ENCODE peak calls at places on chromosome 6, in eight cellular contexts. F is A673, J is cardiac muscle cell, Q is fibroblast of lung, E is Peyer's patch, T is psoas muscle, V is PC-3, U is esophagus squamous epithelium. H is an unnamed sample.

GRCh38 chr6:146915671-146916127 is 288.5 kb upstream of the STXBP5 start:
- DNase-seq in J (no peak), F (no peak), T (no peak), U (no peak), V (peak; percentile 60), Q (peak; percentile 64), E (no peak), H (no peak)

GRCh38 chr6:36373368-36374009 is 14.0 kb downstream of the ETV7 start:
- DNase-seq in Q (no peak), E (no peak), F (no peak), V (no peak), J (no peak), U (no peak), T (no peak), H (no peak)

GRCh38 chr6:36928547-36928918 is 26.0 kb upstream of the PI16 start:
- DNase-seq in Q (no peak), U (no peak), F (no peak), V (no peak), J (no peak), E (no peak), T (peak; percentile 48), H (no peak)

GRCh38 chr6:81606965-81607381 is 145.5 kb downstream of the TENT5A start:
- DNase-seq in T (no peak), Q (peak; percentile 84), F (no peak), E (no peak), J (no peak), V (peak; percentile 49), U (no peak), H (no peak)

GRCh38 chr6:4644962-4645361 is 131.2 kb upstream of the CDYL start:
- DNase-seq in Q (no peak), F (no peak), E (no peak), T (no peak), J (no peak), V (no peak), U (no peak), H (no peak)

GRCh38 chr6:110055387-110055735 is 77.2 kb downstream of the GPR6 start:
- DNase-seq in Q (no peak), E (no peak), F (peak; percentile 93), T (no peak), V (no peak), U (no peak), J (no peak), H (no peak)

GRCh38 chr6:145069966-145070365 is 665.4 kb downstream of the EPM2A start:
- DNase-seq in Q (peak; percentile 23), F (no peak), U (no peak), E (no peak), T (no peak), V (peak; percentile 41), J (no peak), H (no peak)

GRCh38 chr6:3696525-3696924 is 55.0 kb downstream of the PXDC1 start:
- DNase-seq in J (no peak), U (no peak), Q (peak; percentile 48), V (no peak), T (no peak), F (no peak), E (no peak), H (no peak)

GRCh38 chr6:143236151-143236788 is 175.6 kb downstream of the AIG1 start:
- DNase-seq in U (no peak), F (no peak), E (no peak), T (peak; percentile 63), J (no peak), V (peak; percentile 44), Q (peak; percentile 21), H (no peak)

GRCh38 chr6:158835616-158836221 is 16.6 kb upstream of the EZR start:
- DNase-seq in V (no peak), Q (no peak), E (no peak), J (no peak), U (no peak), F (no peak), T (peak; percentile 33), H (no peak)

GRCh38 chr6:158031445-158032353 is 50.0 kb downstream of the SYNJ2 start:
- DNase-seq in U (no peak), F (peak; percentile 46), E (peak; percentile 26), V (no peak), J (no peak), Q (peak; percentile 94), T (peak; percentile 70), H (peak; percentile 50)

GRCh38 chr6:33994198-33995045 is 151.5 kb downstream of the GRM4 start:
- DNase-seq in Q (no peak), E (no peak), F (no peak), V (no peak), U (no peak), T (no peak), J (no peak), H (no peak)

GRCh38 chr6:77326029-77326428 is 137.3 kb downstream of the HTR1B start:
- DNase-seq in V (no peak), J (no peak), E (no peak), F (no peak), Q (peak; percentile 2), T (no peak), U (no peak), H (no peak)

GRCh38 chr6:130470777-130471176 is 105.0 kb downstream of the TMEM200A start:
- DNase-seq in V (no peak), F (no peak), U (no peak), Q (no peak), E (no peak), J (no peak), T (no peak), H (no peak)

GRCh38 chr6:14734416-14735340 is 511.2 kb upstream of the JARID2 start:
- DNase-seq in J (no peak), F (no peak), U (no peak), V (peak; percentile 98), T (no peak), E (peak; percentile 31), Q (peak; percentile 97), H (no peak)

GRCh38 chr6:145882121-145882531 is 67.5 kb upstream of the FBXO30 start:
- DNase-seq in F (no peak), V (peak; percentile 36), T (no peak), E (no peak), Q (peak; percentile 70), U (no peak), J (no peak), H (no peak)

GRCh38 chr6:2020909-2021308 is 224.5 kb downstream of the GMDS start:
- DNase-seq in U (no peak), V (peak; percentile 42), F (peak; percentile 65), E (no peak), T (no peak), Q (peak; percentile 69), J (no peak), H (no peak)

GRCh38 chr6:56840467-56841371 is 114.2 kb upstream of the BEND6 start:
- DNase-seq in F (peak; percentile 49), T (no peak), U (no peak), V (peak; percentile 78), E (no peak), Q (peak; percentile 89), J (no peak), H (no peak)

GRCh38 chr6:163836916-163837660 is 422.6 kb downstream of the QKI start:
- DNase-seq in T (no peak), F (peak; percentile 7), Q (no peak), E (no peak), J (no peak), U (no peak), V (no peak), H (no peak)

GRCh38 chr6:18147160-18147559 is 7.7 kb downstream of the TPMT start:
- DNase-seq in E (no peak), V (peak; percentile 94), F (no peak), U (no peak), J (no peak), Q (peak; percentile 75), T (no peak), H (no peak)

GRCh38 chr6:128024976-128025375 is 124.1 kb upstream of the THEMIS start:
- DNase-seq in E (no peak), Q (no peak), V (no peak), U (no peak), F (no peak), J (no peak), T (no peak), H (no peak)

GRCh38 chr6:36229223-36229622 is 32.7 kb downstream of the BRPF3 start:
- DNase-seq in U (no peak), J (no peak), E (no peak), T (no peak), F (no peak), V (no peak), Q (no peak), H (no peak)

GRCh38 chr6:46236752-46237151 is 66.0 kb upstream of the ENPP5 start:
- DNase-seq in T (no peak), E (no peak), J (no peak), Q (no peak), V (no peak), U (no peak), F (no peak), H (no peak)

DNA sequence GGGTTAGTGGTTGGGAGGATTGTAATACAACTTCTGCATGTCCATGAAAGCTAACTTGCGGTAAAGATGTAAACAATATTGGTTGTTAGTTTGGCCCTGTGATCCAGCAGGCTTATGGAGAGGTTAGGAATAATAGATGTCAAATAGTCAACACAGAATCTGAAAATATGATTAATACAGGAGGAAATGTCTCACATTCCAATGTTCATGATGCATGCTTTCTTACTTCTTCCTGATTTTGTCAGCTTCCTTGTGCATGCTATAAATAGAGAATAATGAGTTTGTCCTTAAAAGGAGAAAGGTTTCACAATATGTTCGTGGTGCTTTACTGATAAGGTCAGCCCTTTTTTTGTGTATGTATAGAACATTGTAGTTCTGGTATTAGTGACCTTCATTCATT is 136.7 kb downstream of the MMUT start:
- DNase-seq in F (peak; percentile 30), Q (peak; percentile 78), V (peak; percentile 85), T (no peak), E (no peak), J (no peak), U (no peak), H (no peak)
- H3K27ac ChIP-seq in F (peak overlapping the region; percentile 1), Q (no peak overlapping the region), V (peak overlapping the region; percentile 67), T (peak overlapping the region; percentile 36), E (no peak overlapping the region), J (no peak overlapping the region), U (peak overlapping the region; percentile 5), H (no peak overlapping the region)

DNA sequence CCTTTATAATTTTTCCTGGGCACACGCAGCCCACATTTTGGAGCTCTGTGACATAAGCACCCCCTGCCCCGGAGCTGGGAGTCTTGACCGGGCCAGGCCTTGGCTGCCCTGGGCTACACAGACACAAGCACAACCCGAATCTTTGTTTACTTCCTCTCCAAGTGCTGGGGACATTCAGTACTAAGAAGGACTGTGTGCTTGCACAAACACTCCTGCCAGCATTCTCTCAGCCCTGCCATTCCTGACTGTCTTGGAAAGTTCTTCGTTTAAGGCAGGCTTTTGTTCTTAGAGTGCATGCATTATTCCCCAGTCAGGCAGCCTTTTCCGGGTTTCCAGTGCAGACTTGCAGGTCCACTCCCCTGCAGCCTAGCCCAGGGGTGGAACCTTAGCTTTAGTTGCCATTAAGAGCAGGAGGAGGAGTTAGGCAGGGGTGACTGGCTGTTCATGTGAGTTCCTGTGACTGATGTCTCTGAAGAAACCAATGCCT is 28.6 kb downstream of the FOXO3 start:
- DNase-seq in Q (peak; percentile 70), J (peak; percentile 71), F (peak; percentile 61), E (peak; percentile 66), U (no peak), V (peak; percentile 47), T (peak; percentile 76), H (no peak)
- H3K4me1 ChIP-seq in Q (peaks cover 60% of the 10 kb centered on the region), J (peaks cover 55% of the 10 kb centered on the region), F (peaks cover 17% of the 10 kb centered on the region), E (peaks cover under 1% of the 10 kb centered on the region), U (peaks cover 76% of the 10 kb centered on the region), V (peaks cover 28% of the 10 kb centered on the region), T (peaks cover 97% of the 10 kb centered on the region), H (peaks cover 35% of the 10 kb centered on the region)

GRCh38 chr6:31308845-31309175 is 36.9 kb upstream of the HLA-C start:
- DNase-seq in T (no peak), V (no peak), U (no peak), J (no peak), F (no peak), Q (no peak), E (no peak), H (no peak)
- H3K27ac ChIP-seq in T (no peak overlapping the region), V (no peak overlapping the region), U (no peak overlapping the region), J (no peak overlapping the region), F (no peak overlapping the region), Q (no peak overlapping the region), E (no peak overlapping the region), H (no peak overlapping the region)

GRCh38 chr6:106194949-106195919 is 109.1 kb downstream of the PRDM1 start:
- DNase-seq in F (peak; percentile 2), V (peak; percentile 74), T (no peak), E (no peak), J (no peak), Q (peak; percentile 77), U (no peak), H (no peak)
- H3K4me1 ChIP-seq in F (no peaks in the 10 kb centered on the region), V (peaks cover 35% of the 10 kb centered on the region), T (no peaks in the 10 kb centered on the region), E (no peaks in the 10 kb centered on the region), J (peaks cover 6% of the 10 kb centered on the region), Q (peaks cover 6% of the 10 kb centered on the region), U (no peaks in the 10 kb centered on the region), H (peaks cover 35% of the 10 kb centered on the region)

H was measured in CD8-positive, alpha-beta T cell.